ENCODE peak calls at places on chromosomes 13 and 19, in seven cellular contexts. R, Y, Q, C, B, M and V are unnamed samples.

GRCh38 chr13:106213028-106213427 is 322.4 kb downstream of the EFNB2 start:
- DNase-seq in R (no peak), Y (no peak), Q (no peak), C (peak), B (no peak), M (no peak), V (no peak)

GRCh38 chr19:6260912-6261636 is 18.7 kb downstream of the MLLT1 start:
- DNase-seq in R (no peak), Y (no peak), Q (no peak), C (peak), B (no peak), M (peak), V (no peak)

GRCh38 chr13:24985102-24985501 is 110.8 kb upstream of the PABPC3 start:
- DNase-seq in R (no peak), Y (no peak), Q (no peak), C (peak), B (no peak), M (no peak), V (no peak)

GRCh38 chr19:10112895-10113591 is 1.6 kb downstream of the P2RY11 start:
- DNase-seq in R (no peak), Y (peak), Q (peak), C (peak), B (peak), M (peak), V (no peak)

GRCh38 chr19:5335593-5335992 is 5.0 kb downstream of the PTPRS start:
- DNase-seq in R (no peak), Y (no peak), Q (no peak), C (no peak), B (no peak), M (no peak), V (no peak)

GRCh38 chr13:39825886-39826285 is 170.4 kb downstream of the COG6 start:
- DNase-seq in R (no peak), Y (no peak), Q (no peak), C (no peak), B (no peak), M (no peak), V (no peak)

GRCh38 chr13:93472897-93473296 is 246.3 kb downstream of the GPC6 start:
- DNase-seq in R (no peak), Y (no peak), Q (no peak), C (no peak), B (peak), M (no peak), V (no peak)

GRCh38 chr19:33434886-33435705 is 61.6 kb downstream of the CEBPG start:
- DNase-seq in R (no peak), Y (peak), Q (peak), C (peak), B (no peak), M (no peak), V (no peak)

GRCh38 chr13:75120071-75120470 is 361.9 kb downstream of the TBC1D4 start:
- DNase-seq in R (no peak), Y (no peak), Q (no peak), C (no peak), B (no peak), M (no peak), V (no peak)

GRCh38 chr13:66972659-66973058 is 257.5 kb downstream of the PCDH9 start:
- DNase-seq in R (no peak), Y (peak), Q (no peak), C (no peak), B (no peak), M (no peak), V (no peak)

GRCh38 chr19:29630661-29631060 is 24.6 kb downstream of the POP4 start:
- DNase-seq in R (no peak), Y (no peak), Q (peak), C (no peak), B (no peak), M (no peak), V (no peak)

GRCh38 chr19:46182476-46182875 is 34.4 kb downstream of the IGFL2 start:
- DNase-seq in R (no peak), Y (no peak), Q (no peak), C (no peak), B (no peak), M (no peak), V (no peak)

GRCh38 chr13:30026093-30026492 is 175.7 kb upstream of the UBL3 start:
- DNase-seq in R (no peak), Y (peak), Q (no peak), C (no peak), B (no peak), M (no peak), V (no peak)

GRCh38 chr13:43245374-43245964 is 222.1 kb downstream of the DNAJC15 start:
- DNase-seq in R (no peak), Y (peak), Q (no peak), C (no peak), B (no peak), M (no peak), V (no peak)

GRCh38 chr13:95656386-95657015 is 12.0 kb upstream of the DZIP1 start:
- DNase-seq in R (no peak), Y (peak), Q (no peak), C (no peak), B (no peak), M (no peak), V (no peak)

GRCh38 chr19:51250786-51251452 is at the start of gene SIGLECL1:
- DNase-seq in R (no peak), Y (no peak), Q (no peak), C (no peak), B (peak), M (no peak), V (peak)

GRCh38 chr13:79226250-79226649 is 179.8 kb downstream of the RBM26 start:
- DNase-seq in R (no peak), Y (no peak), Q (no peak), C (no peak), B (no peak), M (no peak), V (no peak)

GRCh38 chr19:41161903-41162302 is 31.1 kb upstream of the CYP2S1 start:
- DNase-seq in R (no peak), Y (no peak), Q (no peak), C (no peak), B (no peak), M (no peak), V (no peak)

GRCh38 chr19:9953802-9954542 is 17.7 kb upstream of the OLFM2 start:
- DNase-seq in R (no peak), Y (no peak), Q (no peak), C (no peak), B (no peak), M (no peak), V (no peak)

GRCh38 chr13:100883453-100883852 is 208.9 kb upstream of the TMTC4 start:
- DNase-seq in R (no peak), Y (no peak), Q (no peak), C (no peak), B (no peak), M (no peak), V (no peak)

GRCh38 chr19:18193388-18194207 is 580 bp downstream of the MPV17L2 start:
- DNase-seq in R (no peak), Y (no peak), Q (no peak), C (peak), B (no peak), M (no peak), V (peak)

GRCh38 chr13:23554000-23554399 is 16.2 kb upstream of the TNFRSF19 start:
- DNase-seq in R (no peak), Y (no peak), Q (no peak), C (no peak), B (no peak), M (no peak), V (no peak)

GRCh38 chr13:21242236-21242635 is 65.8 kb downstream of the MRPL57 start:
- DNase-seq in R (no peak), Y (no peak), Q (no peak), C (peak), B (no peak), M (no peak), V (no peak)

GRCh38 chr13:114043421-114044053 is 69.7 kb upstream of the C13orf46 start:
- DNase-seq in R (peak), Y (peak), Q (no peak), C (no peak), B (peak), M (peak), V (no peak)

GRCh38 chr19:5079410-5079774 is 110.5 kb downstream of the KDM4B start:
- DNase-seq in R (no peak), Y (no peak), Q (no peak), C (no peak), B (no peak), M (no peak), V (no peak)

GRCh38 chr13:112956516-112957294 is 12.3 kb upstream of the MCF2L start:
- DNase-seq in R (no peak), Y (peak), Q (peak), C (peak), B (no peak), M (no peak), V (no peak)

GRCh38 chr19:46326608-46327007 is 20.3 kb upstream of the PPP5C start:
- DNase-seq in R (no peak), Y (no peak), Q (no peak), C (no peak), B (no peak), M (no peak), V (no peak)

GRCh38 chr19:48560095-48560530 is 8.1 kb downstream of the SULT2B1 start:
- DNase-seq in R (no peak), Y (no peak), Q (no peak), C (peak), B (no peak), M (no peak), V (no peak)

GRCh38 chr13:96994030-96994848 is at the start of gene OXGR1:
- DNase-seq in R (no peak), Y (no peak), Q (peak), C (peak), B (peak), M (no peak), V (no peak)

GRCh38 chr13:33490461-33491327 is 205.1 kb upstream of the STARD13 start:
- DNase-seq in R (peak), Y (peak), Q (no peak), C (peak), B (peak), M (no peak), V (no peak)

GRCh38 chr19:35545855-35546381 is 492 bp downstream of the TMEM147 start:
- DNase-seq in R (peak), Y (peak), Q (peak), C (no peak), B (peak), M (peak), V (no peak)

GRCh38 chr13:49838989-49839388 is 46.5 kb upstream of the KPNA3 start:
- DNase-seq in R (no peak), Y (no peak), Q (no peak), C (peak), B (no peak), M (no peak), V (no peak)

GRCh38 chr13:30708541-30708940 is 26.8 kb upstream of the ALOX5AP start:
- DNase-seq in R (no peak), Y (peak), Q (no peak), C (no peak), B (no peak), M (no peak), V (no peak)

GRCh38 chr19:11987405-11988231 is 22.8 kb downstream of the ZNF763 start:
- DNase-seq in R (peak), Y (peak), Q (peak), C (peak), B (peak), M (peak), V (peak)

GRCh38 chr13:36431204-36432105 is 840 bp upstream of the CCNA1 start:
- DNase-seq in R (no peak), Y (no peak), Q (no peak), C (peak), B (peak), M (no peak), V (no peak)
- H3K27ac ChIP-seq in R (no peak), Y (no peak), Q (no peak), C (no peak), B (no peak), M (no peak), V (no peak)

DNA sequence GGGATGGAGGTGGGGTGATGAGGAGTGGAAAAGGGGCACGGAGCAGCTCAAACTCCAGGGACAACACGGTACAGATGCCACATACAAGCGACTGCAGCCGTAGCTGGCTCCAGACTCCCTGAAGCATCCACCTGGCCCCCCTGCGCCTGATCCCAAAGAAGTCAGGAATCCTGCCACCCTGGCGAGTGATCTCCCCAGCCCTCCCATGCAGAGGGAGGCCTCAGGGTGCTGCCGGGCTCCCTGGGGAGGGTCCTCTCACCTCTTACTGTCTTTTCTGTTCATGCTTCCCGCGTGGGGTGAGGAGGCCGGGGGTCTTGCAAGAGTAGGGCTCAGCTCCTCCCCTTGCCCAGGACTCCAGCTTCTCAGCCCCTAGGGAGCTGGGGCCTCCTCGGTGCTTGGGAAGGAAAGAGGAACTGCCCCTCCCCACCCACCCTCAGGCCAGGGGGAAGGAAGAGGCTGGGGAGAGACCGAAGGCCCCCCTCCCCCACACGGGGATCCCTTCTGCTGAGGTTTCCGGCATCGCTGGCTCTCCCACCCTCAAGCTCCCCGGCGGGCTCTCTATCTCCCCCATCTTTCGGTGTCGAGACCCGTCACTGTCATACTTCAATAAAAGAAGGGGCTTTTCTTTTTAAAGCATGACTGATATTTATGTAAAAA is at the start of gene RASGRP4:
- DNase-seq in R (peak), Y (peak), Q (no peak), C (no peak), B (no peak), M (peak), V (no peak)
- TF ChIP-seq CTCF in R (no peak), Y (no peak), Q (no peak), C (no peak), B (no peak), M (no peak), V (no peak)

DNA sequence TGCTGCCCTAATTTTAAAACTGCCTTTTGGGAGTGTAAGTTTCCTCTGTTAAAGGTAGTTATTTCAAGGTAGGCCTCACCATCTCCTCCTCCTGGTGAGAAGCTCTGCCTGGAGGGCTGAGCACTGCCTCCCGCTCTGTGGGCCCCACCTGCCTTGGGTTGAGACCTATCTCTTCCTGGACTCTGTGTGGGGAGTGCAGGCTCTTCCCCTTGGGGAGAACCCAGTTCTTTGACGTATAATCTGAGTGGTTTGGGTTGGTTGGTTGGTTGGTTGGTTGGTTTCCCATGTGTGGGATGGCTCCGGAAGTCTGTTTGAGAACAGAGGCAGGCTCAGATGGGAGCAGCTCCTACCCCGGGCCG is 39.1 kb downstream of the ACTN4 start:
- DNase-seq in R (no peak), Y (no peak), Q (peak), C (no peak), B (no peak), M (no peak), V (no peak)
- H3K27ac ChIP-seq in R (peak), Y (peak), Q (peak), C (no peak), B (peak), M (peak), V (peak)

GRCh38 chr19:54230031-54230430 is 7.2 kb upstream of the LILRB3 start:
- DNase-seq in R (no peak), Y (no peak), Q (no peak), C (no peak), B (no peak), M (no peak), V (peak)
- TF ChIP-seq CTCF in R (no peak), Y (no peak), Q (no peak), C (no peak), B (no peak), M (no peak), V (no peak)

DNA sequence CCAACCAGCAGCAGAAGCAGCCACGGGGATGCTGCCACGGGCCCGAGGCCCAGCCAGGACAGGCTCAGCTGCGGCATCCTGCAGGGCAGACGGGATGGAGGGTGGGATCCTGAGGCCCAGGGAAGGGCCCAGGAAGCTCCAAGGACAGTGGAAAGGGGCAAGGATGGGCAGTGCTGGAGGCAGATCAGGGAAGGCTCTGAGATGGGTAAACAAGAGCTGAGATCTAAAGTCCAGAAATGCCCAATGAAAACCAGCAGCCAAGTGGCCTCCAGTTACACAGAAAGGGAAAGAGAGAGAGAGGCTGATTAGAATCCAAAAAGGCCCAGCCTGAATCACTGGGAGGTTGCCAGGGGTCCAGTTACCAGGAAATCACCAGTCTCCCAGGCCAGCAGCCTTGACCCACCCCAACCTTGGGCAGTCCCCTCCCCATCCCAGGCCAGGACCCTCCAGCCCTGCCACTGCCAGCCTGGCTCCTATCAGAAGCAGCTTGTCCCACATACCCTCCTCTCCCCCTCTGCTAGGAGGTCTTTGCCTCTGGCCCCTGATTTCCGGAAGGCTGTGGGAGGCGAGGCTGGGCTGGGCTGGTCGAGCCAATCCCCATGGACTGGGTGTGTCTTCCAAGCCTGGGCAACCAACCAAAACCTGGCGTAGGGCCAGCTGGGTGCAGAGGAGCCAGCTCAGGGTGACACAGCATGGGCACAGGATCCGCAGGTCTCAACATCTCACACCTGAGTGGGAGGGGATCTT is at the start of gene CYP4F11:
- DNase-seq in R (peak), Y (no peak), Q (peak), C (no peak), B (peak), M (peak), V (peak)
- H3K27ac ChIP-seq in R (no peak), Y (no peak), Q (no peak), C (no peak), B (no peak), M (peak), V (peak)

DNA sequence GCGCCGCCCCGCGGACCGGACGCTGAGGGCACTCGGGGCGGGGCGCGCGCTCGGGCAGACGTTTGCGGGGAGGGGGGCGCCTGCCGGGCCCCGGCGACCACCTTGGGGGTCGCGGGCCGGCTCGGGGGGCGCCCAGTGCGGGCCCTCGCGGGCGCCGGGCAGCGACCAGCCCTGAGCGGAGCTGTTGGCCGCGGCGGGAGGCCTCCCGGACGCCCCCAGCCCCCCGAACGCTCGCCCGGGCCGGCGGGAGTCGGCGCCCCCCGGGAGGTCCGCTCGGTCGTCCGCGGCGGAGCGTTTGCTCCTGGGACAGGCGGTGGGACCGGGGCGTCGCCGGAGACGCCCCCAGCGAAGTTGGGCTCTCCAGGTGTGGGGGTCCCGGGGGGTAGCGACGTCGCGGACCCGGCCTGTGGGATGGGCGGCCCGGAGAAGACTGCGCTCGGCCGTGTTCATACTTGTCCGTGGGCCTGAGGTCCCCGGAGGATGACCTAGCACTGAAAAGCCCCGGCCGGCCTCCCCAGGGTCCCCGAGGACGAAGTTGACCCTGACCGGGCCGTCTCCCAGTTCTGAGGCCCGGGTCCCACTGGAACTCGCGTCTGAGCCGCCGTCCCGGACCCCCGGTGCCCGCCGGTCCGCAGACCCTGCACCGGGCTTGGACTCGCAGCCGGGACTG is 620 bp downstream of the STK11 start:
- DNase-seq in R (peak), Y (no peak), Q (peak), C (peak), B (peak), M (no peak), V (no peak)
- TF ChIP-seq CTCF in R (no peak), Y (no peak), Q (no peak), C (no peak), B (no peak), M (no peak), V (no peak)

GRCh38 chr13:109769921-109770320 is 16.5 kb downstream of the IRS2 start:
- DNase-seq in R (no peak), Y (no peak), Q (no peak), C (no peak), B (no peak), M (no peak), V (no peak)
- H3K27ac ChIP-seq in R (no peak), Y (no peak), Q (no peak), C (no peak), B (no peak), M (no peak), V (no peak)